ENCODE peak calls at places on chromosomes 16 and 17, in nine cellular contexts. Y, I, F, C, T, G, P, Z and O are unnamed samples.

GRCh38 chr17:17853811-17854527 is 17.2 kb upstream of the SREBF1 start:
- DNase-seq in Y (no peak), I (no peak), F (no peak), C (no peak), T (no peak), G (no peak), P (no peak), Z (no peak), O (peak)

GRCh38 chr17:751269-752001 is 629 bp downstream of the GEMIN4 start:
- DNase-seq in Y (peak), I (peak), F (no peak), C (peak), T (no peak), G (peak), P (peak), Z (no peak), O (peak)

GRCh38 chr16:56935201-56935600 is 3.3 kb downstream of the HERPUD1 start:
- DNase-seq in Y (no peak), I (no peak), F (no peak), C (no peak), T (no peak), G (no peak), P (no peak), Z (no peak), O (no peak)

GRCh38 chr17:67322039-67322787 is 44.2 kb downstream of the PSMD12 start:
- DNase-seq in Y (no peak), I (no peak), F (no peak), C (no peak), T (no peak), G (no peak), P (no peak), Z (no peak), O (no peak)

GRCh38 chr16:27432600-27432957 is 30.6 kb downstream of the IL21R start:
- DNase-seq in Y (peak), I (peak), F (peak), C (no peak), T (no peak), G (no peak), P (peak), Z (no peak), O (no peak)

GRCh38 chr17:45132569-45133463 is 501 bp upstream of the PLCD3 start:
- DNase-seq in Y (peak), I (peak), F (peak), C (peak), T (peak), G (peak), P (peak), Z (peak), O (peak)

GRCh38 chr17:9261059-9262029 is 240.0 kb downstream of the NTN1 start:
- DNase-seq in Y (no peak), I (no peak), F (no peak), C (no peak), T (no peak), G (no peak), P (no peak), Z (no peak), O (no peak)

GRCh38 chr17:55463600-55463999 is 42.0 kb upstream of the MMD start:
- DNase-seq in Y (no peak), I (no peak), F (no peak), C (no peak), T (no peak), G (no peak), P (no peak), Z (no peak), O (peak)

GRCh38 chr17:32335647-32336046 is 6.3 kb downstream of the C17orf75 start:
- DNase-seq in Y (peak), I (peak), F (no peak), C (no peak), T (no peak), G (no peak), P (peak), Z (no peak), O (no peak)

GRCh38 chr17:62017912-62018311 is 47.2 kb downstream of the MED13 start:
- DNase-seq in Y (peak), I (no peak), F (no peak), C (no peak), T (no peak), G (no peak), P (peak), Z (no peak), O (no peak)

GRCh38 chr17:73170921-73171320 is 6.1 kb downstream of the SSTR2 start:
- DNase-seq in Y (no peak), I (no peak), F (no peak), C (no peak), T (no peak), G (no peak), P (no peak), Z (no peak), O (no peak)

GRCh38 chr17:81483085-81483861 is 29.3 kb downstream of the ACTG1 start:
- DNase-seq in Y (peak), I (no peak), F (no peak), C (peak), T (peak), G (peak), P (peak), Z (peak), O (peak)

GRCh38 chr17:51585514-51586104 is 325.3 kb downstream of the UTP18 start:
- DNase-seq in Y (no peak), I (no peak), F (no peak), C (no peak), T (no peak), G (peak), P (no peak), Z (no peak), O (peak)

GRCh38 chr16:76780556-76780955 is 410.4 kb upstream of the MON1B start:
- DNase-seq in Y (peak), I (no peak), F (no peak), C (no peak), T (no peak), G (no peak), P (no peak), Z (no peak), O (no peak)

GRCh38 chr16:83992624-83993023 is 24.6 kb downstream of the NECAB2 start:
- DNase-seq in Y (peak), I (peak), F (no peak), C (no peak), T (no peak), G (no peak), P (peak), Z (no peak), O (no peak)

GRCh38 chr16:2919511-2920255 is 8.0 kb downstream of the FLYWCH1 start:
- DNase-seq in Y (peak), I (peak), F (no peak), C (peak), T (peak), G (peak), P (peak), Z (no peak), O (peak)

GRCh38 chr17:65723356-65723928 is 162.0 kb upstream of the AXIN2 start:
- DNase-seq in Y (peak), I (peak), F (no peak), C (no peak), T (no peak), G (no peak), P (peak), Z (no peak), O (no peak)

GRCh38 chr16:64211306-64211705 is 910.6 kb downstream of the CDH11 start:
- DNase-seq in Y (no peak), I (peak), F (no peak), C (no peak), T (no peak), G (no peak), P (peak), Z (no peak), O (no peak)

GRCh38 chr16:70396209-70396904 is 42.5 kb downstream of the ST3GAL2 start:
- DNase-seq in Y (no peak), I (peak), F (no peak), C (no peak), T (no peak), G (no peak), P (no peak), Z (no peak), O (no peak)

GRCh38 chr17:32141690-32142037 is 638 bp upstream of the RHOT1 start:
- DNase-seq in Y (no peak), I (no peak), F (no peak), C (no peak), T (no peak), G (no peak), P (no peak), Z (no peak), O (no peak)

GRCh38 chr17:31442860-31443259 is 51.4 kb downstream of the RAB11FIP4 start:
- DNase-seq in Y (peak), I (peak), F (no peak), C (no peak), T (no peak), G (no peak), P (no peak), Z (no peak), O (no peak)

GRCh38 chr17:77466596-77467223 is 325.9 kb downstream of the SEC14L1 start:
- DNase-seq in Y (no peak), I (no peak), F (no peak), C (no peak), T (no peak), G (no peak), P (no peak), Z (no peak), O (no peak)

GRCh38 chr17:34095101-34095500 is 160.0 kb upstream of the CCL2 start:
- DNase-seq in Y (no peak), I (no peak), F (no peak), C (no peak), T (no peak), G (no peak), P (no peak), Z (no peak), O (no peak)

GRCh38 chr16:59907671-59908070 is 1173.6 kb upstream of the GOT2 start:
- DNase-seq in Y (no peak), I (no peak), F (no peak), C (no peak), T (no peak), G (no peak), P (no peak), Z (no peak), O (no peak)

GRCh38 chr17:27303734-27304133 is 9.8 kb downstream of the WSB1 start:
- DNase-seq in Y (no peak), I (no peak), F (no peak), C (no peak), T (no peak), G (no peak), P (no peak), Z (no peak), O (no peak)

GRCh38 chr17:81399481-81400153 is 4.4 kb downstream of the BAHCC1 start:
- DNase-seq in Y (no peak), I (no peak), F (no peak), C (no peak), T (no peak), G (no peak), P (no peak), Z (no peak), O (no peak)

GRCh38 chr17:62064029-62064790 is 868 bp downstream of the MED13 start:
- DNase-seq in Y (peak), I (peak), F (no peak), C (no peak), T (no peak), G (no peak), P (peak), Z (no peak), O (peak)

GRCh38 chr16:51759329-51759728 is 608.3 kb upstream of the SALL1 start:
- DNase-seq in Y (no peak), I (no peak), F (no peak), C (no peak), T (no peak), G (no peak), P (no peak), Z (no peak), O (no peak)

GRCh38 chr16:50259334-50260205 is 6.8 kb upstream of the ADCY7 start:
- DNase-seq in Y (peak), I (peak), F (peak), C (peak), T (peak), G (no peak), P (peak), Z (peak), O (no peak)

DNA sequence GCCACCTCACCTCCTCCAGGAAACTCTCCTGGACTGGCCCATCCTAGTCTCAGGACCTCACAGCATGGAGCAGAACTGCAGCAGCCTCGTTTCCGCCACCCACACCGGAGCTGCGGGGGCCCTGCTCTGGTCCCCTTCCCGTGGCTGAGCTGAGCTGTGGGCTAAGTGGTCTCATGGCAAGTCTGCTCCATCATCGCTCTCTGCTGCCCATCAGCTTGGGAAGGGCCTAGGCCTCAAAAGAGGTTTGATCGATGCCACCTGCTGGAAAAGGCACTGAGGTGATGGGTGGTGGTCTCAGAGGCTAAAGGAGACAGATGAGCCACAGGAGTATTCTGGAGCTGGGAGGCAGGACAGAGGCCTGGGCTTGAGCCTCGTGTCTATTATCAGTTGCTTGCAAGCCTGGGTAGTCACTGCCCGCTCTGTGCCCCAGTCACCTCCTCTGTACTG is 1.8 kb downstream of the ITGAE start:
- DNase-seq in Y (no peak), I (no peak), F (no peak), C (no peak), T (no peak), G (no peak), P (no peak), Z (no peak), O (no peak)
- H3K4me3 ChIP-seq in Y (no peak), I (no peak), F (no peak), C (no peak), T (no peak), G (no peak), P (no peak), Z (no peak), O (no peak)

GRCh38 chr17:63124958-63125357 is 158.9 kb downstream of the TANC2 start:
- DNase-seq in Y (no peak), I (peak), F (no peak), C (no peak), T (no peak), G (no peak), P (no peak), Z (no peak), O (no peak)
- TF ChIP-seq CTCF in Y (no peak), I (no peak), F (no peak), C (no peak), T (no peak), G (no peak), P (no peak), Z (no peak), O (no peak)

DNA sequence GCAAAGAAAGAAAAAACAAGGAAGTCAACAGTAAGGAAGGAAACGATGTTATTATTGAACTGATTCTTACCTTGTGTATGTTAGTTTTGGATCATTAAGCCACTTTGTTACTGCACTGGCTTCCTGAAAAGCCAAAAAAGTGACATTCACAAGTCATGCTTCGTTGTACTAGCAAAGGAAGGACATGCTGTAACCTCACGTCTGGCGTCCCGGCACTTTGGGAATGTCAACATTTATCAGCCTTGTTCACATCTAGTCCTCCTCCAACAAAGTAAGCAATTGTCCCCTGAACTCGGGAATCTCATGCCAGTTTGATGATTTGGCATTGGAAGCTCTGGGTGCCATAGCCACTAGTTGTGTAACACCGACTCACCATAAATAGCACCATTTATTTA is 731 bp upstream of the MKS1 start:
- DNase-seq in Y (no peak), I (peak), F (no peak), C (no peak), T (no peak), G (no peak), P (no peak), Z (no peak), O (no peak)
- H3K4me3 ChIP-seq in Y (no peak), I (peak), F (peak), C (peak), T (peak), G (no peak), P (peak), Z (peak), O (peak)

GRCh38 chr17:37218849-37219248 is 156.9 kb upstream of the C17orf78 start:
- DNase-seq in Y (no peak), I (no peak), F (no peak), C (no peak), T (no peak), G (no peak), P (no peak), Z (no peak), O (no peak)

GRCh38 chr17:37221865-37222264 is 153.9 kb upstream of the C17orf78 start:
- DNase-seq in Y (no peak), I (no peak), F (no peak), C (no peak), T (no peak), G (no peak), P (no peak), Z (no peak), O (no peak)

GRCh38 chr17:37225458-37225857 is 150.3 kb upstream of the C17orf78 start:
- DNase-seq in Y (no peak), I (no peak), F (no peak), C (no peak), T (no peak), G (no peak), P (no peak), Z (no peak), O (no peak)

GRCh38 chr17:37219876-37220608 is 155.7 kb upstream of the C17orf78 start:
- DNase-seq in Y (no peak), I (peak), F (no peak), C (no peak), T (no peak), G (no peak), P (no peak), Z (no peak), O (no peak)

GRCh38 chr17:37220609-37220953 is 155.2 kb upstream of the C17orf78 start:
- DNase-seq in Y (peak), I (peak), F (no peak), C (no peak), T (no peak), G (no peak), P (peak), Z (no peak), O (peak)
- TF ChIP-seq CTCF in Y (peak), I (peak), F (no peak), C (no peak), T (no peak), G (peak), P (peak), Z (no peak), O (peak)

GRCh38 chr17:83090424-83091256 is 11.2 kb downstream of the METRNL start:
- DNase-seq in Y (no peak), I (no peak), F (no peak), C (no peak), T (no peak), G (no peak), P (no peak), Z (no peak), O (no peak)

GRCh38 chr17:83092931-83093330 is 13.5 kb downstream of the METRNL start:
- DNase-seq in Y (no peak), I (no peak), F (no peak), C (no peak), T (no peak), G (no peak), P (no peak), Z (no peak), O (no peak)

GRCh38 chr17:83091257-83092141 is 12.1 kb downstream of the METRNL start:
- DNase-seq in Y (no peak), I (no peak), F (peak), C (no peak), T (peak), G (no peak), P (no peak), Z (no peak), O (no peak)

GRCh38 chr17:83093506-83093905 is 14.1 kb downstream of the METRNL start:
- DNase-seq in Y (no peak), I (no peak), F (no peak), C (no peak), T (no peak), G (no peak), P (no peak), Z (no peak), O (no peak)

DNA sequence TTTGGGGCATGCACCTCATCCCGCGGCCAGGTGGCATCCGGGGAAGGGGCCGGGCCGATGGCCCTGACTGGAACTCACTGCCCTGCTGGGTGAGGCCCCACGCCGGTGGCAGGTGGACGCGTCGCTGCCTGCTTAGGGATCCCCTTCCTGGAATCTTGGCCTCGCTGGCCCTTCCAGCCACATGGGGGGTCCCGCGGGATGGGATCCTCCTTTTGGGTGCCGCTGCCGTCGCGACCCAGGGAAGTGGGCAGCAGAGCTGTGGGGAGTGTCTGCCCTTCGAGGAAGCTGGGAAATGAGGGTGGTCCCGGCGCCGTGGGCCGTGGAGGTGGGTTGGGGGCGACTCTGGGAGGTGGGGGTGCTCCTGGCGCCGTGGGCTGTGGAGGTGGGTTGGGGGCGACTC is 12.8 kb downstream of the METRNL start:
- DNase-seq in Y (no peak), I (no peak), F (no peak), C (no peak), T (no peak), G (no peak), P (no peak), Z (no peak), O (no peak)
- H3K4me3 ChIP-seq in Y (no peak), I (no peak), F (no peak), C (no peak), T (no peak), G (no peak), P (no peak), Z (no peak), O (no peak)

DNA sequence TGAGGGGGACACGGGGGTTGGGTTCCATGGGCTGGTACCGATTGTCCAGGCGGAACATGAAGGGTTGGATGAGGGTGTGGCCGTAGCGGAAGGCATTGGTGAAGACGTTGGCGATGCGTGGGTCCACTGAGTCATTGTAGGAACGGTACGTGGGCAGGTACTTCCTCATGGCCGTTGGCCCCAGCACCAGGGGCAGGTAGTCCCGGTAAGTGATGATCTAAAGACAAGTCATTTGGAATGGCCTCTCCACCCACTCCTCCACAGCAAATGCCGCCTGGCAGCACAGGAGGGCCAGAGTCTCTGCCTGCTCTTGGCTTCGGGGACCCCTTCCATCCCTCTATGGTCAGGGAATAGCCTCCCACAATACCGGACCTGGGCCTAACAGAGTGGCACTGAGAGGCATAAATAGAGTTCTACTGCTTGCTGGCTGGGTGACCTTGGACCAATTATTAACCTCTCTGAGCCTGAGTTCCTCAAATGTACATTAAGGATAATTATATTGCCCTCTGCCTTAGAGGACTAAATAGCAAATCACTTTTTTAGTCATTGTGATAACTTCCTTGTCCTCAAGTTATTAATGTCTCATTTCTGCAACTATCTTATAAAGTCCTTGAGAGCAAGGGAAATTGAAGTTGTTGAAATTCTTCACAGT is 7.2 kb downstream of the MPO start:
- DNase-seq in Y (no peak), I (no peak), F (no peak), C (no peak), T (no peak), G (no peak), P (no peak), Z (no peak), O (no peak)
- TF ChIP-seq CTCF in Y (no peak), I (no peak), F (no peak), C (no peak), T (no peak), G (no peak), P (no peak), Z (no peak), O (no peak)

GRCh38 chr16:66270333-66270927 is 96.1 kb upstream of the CDH5 start:
- DNase-seq in Y (peak), I (peak), F (peak), C (peak), T (peak), G (peak), P (peak), Z (peak), O (peak)
- H3K4me3 ChIP-seq in Y (no peak), I (no peak), F (no peak), C (no peak), T (no peak), G (peak), P (no peak), Z (peak), O (no peak)

GRCh38 chr16:71526111-71526998 is at the start of gene CHST4:
- DNase-seq in Y (peak), I (peak), F (no peak), C (no peak), T (no peak), G (peak), P (peak), Z (no peak), O (peak)

GRCh38 chr16:71520550-71520949 is 5.7 kb upstream of the CHST4 start:
- DNase-seq in Y (no peak), I (no peak), F (no peak), C (no peak), T (no peak), G (no peak), P (no peak), Z (no peak), O (no peak)

GRCh38 chr16:71528257-71528656 is 2.0 kb downstream of the CHST4 start:
- DNase-seq in Y (no peak), I (no peak), F (no peak), C (no peak), T (no peak), G (no peak), P (no peak), Z (no peak), O (no peak)

GRCh38 chr16:71528863-71529262 is 2.6 kb downstream of the CHST4 start:
- DNase-seq in Y (no peak), I (no peak), F (no peak), C (no peak), T (no peak), G (no peak), P (no peak), Z (no peak), O (peak)

GRCh38 chr16:71524566-71525553 is 1.4 kb upstream of the CHST4 start:
- DNase-seq in Y (no peak), I (no peak), F (no peak), C (no peak), T (no peak), G (no peak), P (no peak), Z (no peak), O (no peak)
- TF ChIP-seq CTCF in Y (no peak), I (no peak), F (no peak), C (no peak), T (no peak), G (no peak), P (no peak), Z (no peak), O (no peak)